ENCODE peak calls at places on chromosomes 4 and X, in seven cellular contexts. S, P, R, T, Q, I and Z are unnamed samples.

GRCh38 chr4:150746156-150746555 is 164.2 kb downstream of the MAB21L2 start:
- DNase-seq in S (no peak), P (no peak), R (peak), T (peak), Q (no peak), I (no peak), Z (peak)

GRCh38 chr4:107997794-107998193 is 8.1 kb downstream of the HADH start:
- DNase-seq in S (no peak), P (no peak), R (no peak), T (no peak), Q (no peak), I (no peak), Z (no peak)

GRCh38 chr4:8282134-8282641 is 12.6 kb downstream of the HTRA3 start:
- DNase-seq in S (no peak), P (no peak), R (no peak), T (no peak), Q (no peak), I (no peak), Z (no peak)

GRCh38 chr4:139146926-139147547 is 30.0 kb downstream of the ELF2 start:
- DNase-seq in S (no peak), P (no peak), R (no peak), T (no peak), Q (no peak), I (no peak), Z (no peak)

GRCh38 chr4:38621004-38621684 is 42.9 kb upstream of the KLF3 start:
- DNase-seq in S (no peak), P (no peak), R (peak), T (peak), Q (no peak), I (peak), Z (no peak)

GRCh38 chr4:113445286-113445685 is 316.3 kb downstream of the CAMK2D start:
- DNase-seq in S (no peak), P (no peak), R (peak), T (peak), Q (no peak), I (no peak), Z (peak)

GRCh38 chr4:6470502-6471302 is 1.7 kb downstream of the PPP2R2C start:
- DNase-seq in S (no peak), P (no peak), R (peak), T (peak), Q (peak), I (no peak), Z (peak)

GRCh38 chrX:148380614-148381561 is 119.5 kb upstream of the AFF2 start:
- DNase-seq in S (no peak), P (peak), R (no peak), T (no peak), Q (peak), I (no peak), Z (peak)

GRCh38 chr4:13640149-13640671 is 12.7 kb upstream of the BOD1L1 start:
- DNase-seq in S (no peak), P (no peak), R (peak), T (peak), Q (no peak), I (no peak), Z (peak)

GRCh38 chr4:141002323-141002805 is 130.9 kb downstream of the RNF150 start:
- DNase-seq in S (no peak), P (no peak), R (peak), T (no peak), Q (no peak), I (no peak), Z (no peak)

GRCh38 chr4:164134388-164134787 is 619.5 kb upstream of the SMIM31 start:
- DNase-seq in S (no peak), P (no peak), R (no peak), T (no peak), Q (no peak), I (no peak), Z (no peak)

GRCh38 chrX:107729558-107730297 is 45.9 kb downstream of the TSC22D3 start:
- DNase-seq in S (no peak), P (no peak), R (no peak), T (peak), Q (peak), I (no peak), Z (no peak)